ENCODE peak calls at places on chromosomes 13 and 19, in five cellular contexts. N is WERI-Rb-1, Z is GM23248, J is fibroblast of lung, X is aorta. B is an unnamed sample.
A peak's percentile ranks its signal among the peaks of the same experiment; 100 is the strongest.

GRCh38 chr13:23159587-23160240 is 21.1 kb upstream of the SGCG start:
- DNase-seq in X (peak; percentile 78), Z (peak; percentile 29), N (no peak), J (no peak), B (no peak)

GRCh38 chr13:75946746-75947397 is 310.7 kb downstream of the LMO7 start:
- DNase-seq in N (no peak), Z (no peak), X (no peak), J (no peak), B (no peak)

GRCh38 chr19:42191855-42192254 is 25.6 kb downstream of the DEDD2 start:
- DNase-seq in X (no peak), Z (peak; percentile 85), J (peak; percentile 70), N (no peak), B (no peak)

GRCh38 chr19:7988307-7988706 is 17.1 kb downstream of the ELAVL1 start:
- DNase-seq in Z (peak; percentile 42), N (no peak), X (no peak), J (no peak), B (no peak)

GRCh38 chr19:55484571-55485438 is at the start of gene NAT14:
- DNase-seq in X (peak; percentile 89), J (peak; percentile 62), Z (peak; percentile 77), N (peak; percentile 77), B (peak; percentile 67)

GRCh38 chr19:19170053-19170945 is at the start of gene MEF2B:
- DNase-seq in X (peak; percentile 90), J (peak; percentile 59), N (peak; percentile 89), Z (peak; percentile 73), B (peak; percentile 85)

GRCh38 chr13:76872686-76873085 is 13.5 kb downstream of the KCTD12 start:
- DNase-seq in J (no peak), N (no peak), X (no peak), Z (no peak), B (no peak)

GRCh38 chr13:49649963-49650312 is 21.6 kb downstream of the ARL11 start:
- DNase-seq in J (no peak), X (no peak), N (no peak), Z (no peak), B (no peak)

GRCh38 chr13:94656766-94657165 is 55.1 kb downstream of the GPR180 start:
- DNase-seq in J (peak; percentile 96), N (no peak), X (no peak), Z (peak; percentile 93), B (no peak)

GRCh38 chr13:101211261-101211660 is 205.0 kb downstream of the NALCN start:
- DNase-seq in Z (peak; percentile 71), X (no peak), J (peak; percentile 59), N (no peak), B (no peak)

GRCh38 chr19:7986321-7987083 is 18.9 kb downstream of the ELAVL1 start:
- DNase-seq in Z (peak; percentile 79), J (peak; percentile 75), N (no peak), X (no peak), B (no peak)

GRCh38 chr13:81686877-81687276 is 1346.0 kb upstream of the SPRY2 start:
- DNase-seq in J (peak; percentile 1), N (no peak), X (no peak), Z (no peak), B (no peak)

GRCh38 chr19:40163541-40164129 is 27.6 kb upstream of the MAP3K10 start:
- DNase-seq in N (no peak), Z (no peak), X (no peak), J (no peak), B (no peak)

GRCh38 chr13:109941951-109942350 is 155.6 kb upstream of the IRS2 start:
- DNase-seq in Z (peak; percentile 82), J (peak; percentile 13), N (no peak), X (no peak), B (peak; percentile 58)

GRCh38 chr19:12641456-12641855 is 25.1 kb downstream of the MAN2B1 start:
- DNase-seq in Z (no peak), N (no peak), J (no peak), X (peak; percentile 52), B (no peak)

GRCh38 chr19:41479757-41480191 is 36.8 kb downstream of the ERICH4 start:
- DNase-seq in X (peak; percentile 77), N (no peak), J (no peak), Z (no peak), B (peak; percentile 82)

GRCh38 chr19:2722541-2723344 is 1.6 kb upstream of the DIRAS1 start:
- DNase-seq in J (peak; percentile 82), N (no peak), Z (peak; percentile 96), X (peak; percentile 94), B (peak; percentile 79)

GRCh38 chr13:29718694-29719093 is 123.2 kb upstream of the SLC7A1 start:
- DNase-seq in Z (peak; percentile 53), N (no peak), J (no peak), X (no peak), B (no peak)

GRCh38 chr19:47145639-47146486 is 15.2 kb downstream of the SAE1 start:
- DNase-seq in Z (no peak), N (no peak), J (no peak), X (no peak), B (no peak)

GRCh38 chr19:31338069-31338767 is 11.0 kb downstream of the TSHZ3 start:
- DNase-seq in J (peak; percentile 60), N (peak; percentile 78), Z (peak; percentile 55), X (no peak), B (peak; percentile 45)

GRCh38 chr13:76828316-76828741 is 57.9 kb downstream of the KCTD12 start:
- DNase-seq in X (no peak), N (no peak), J (no peak), Z (peak; percentile 71), B (no peak)

GRCh38 chr13:75739244-75739868 is 103.2 kb downstream of the LMO7 start:
- DNase-seq in X (no peak), Z (peak; percentile 57), J (peak; percentile 41), N (no peak), B (no peak)

GRCh38 chr19:41849067-41849466 is 4.2 kb downstream of the DMRTC2 start:
- DNase-seq in X (no peak), J (no peak), N (no peak), Z (no peak), B (no peak)

GRCh38 chr19:18670313-18670712 is 13.2 kb upstream of the CRTC1 start:
- DNase-seq in X (no peak), J (no peak), N (no peak), Z (no peak), B (no peak)

GRCh38 chr13:21164631-21165030 is 11.7 kb downstream of the SKA3 start:
- DNase-seq in N (no peak), Z (peak; percentile 13), J (peak; percentile 15), X (no peak), B (no peak)

GRCh38 chr13:24680258-24680920 is at the start of gene ATP12A:
- DNase-seq in X (no peak), J (no peak), N (peak; percentile 58), Z (peak; percentile 52), B (no peak)

GRCh38 chr19:50909240-50910070 is 1.7 kb downstream of the KLK4 start:
- DNase-seq in Z (peak; percentile 58), X (no peak), J (no peak), N (peak; percentile 11), B (peak; percentile 33)
- H3K4me3 ChIP-seq in Z (no peak overlapping the region), X (no peak overlapping the region), J (no peak overlapping the region), N (no peak overlapping the region), B (no peak overlapping the region)

DNA sequence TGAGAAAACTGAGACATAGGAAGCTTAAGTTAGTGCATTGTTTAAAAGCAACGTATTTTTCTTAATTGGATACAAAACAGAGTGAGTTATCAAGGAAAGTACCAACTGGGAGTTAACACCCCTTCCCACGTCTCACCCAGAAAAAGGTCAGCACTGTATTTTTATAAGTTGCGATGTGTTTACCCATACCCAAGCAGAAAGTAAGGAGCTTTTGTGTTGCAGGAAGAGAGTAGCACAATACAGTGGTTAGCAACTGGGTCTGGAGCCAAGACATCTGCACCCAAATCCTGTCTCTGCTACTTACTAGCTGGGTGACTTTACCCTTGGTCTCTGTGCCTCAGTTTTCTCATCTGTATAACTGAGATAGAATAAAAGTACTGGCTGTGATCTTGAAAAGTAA is 34.3 kb downstream of the FAM216B start:
- DNase-seq in J (peak; percentile 35), Z (no peak), X (no peak), N (no peak), B (no peak)
- H3K4me3 ChIP-seq in J (no peak overlapping the region), Z (no peak overlapping the region), X (no peak overlapping the region), N (no peak overlapping the region), B (no peak overlapping the region)

GRCh38 chr19:58518261-58519086 is 1.1 kb downstream of the ZBTB45 start:
- DNase-seq in N (no peak), X (no peak), Z (peak; percentile 30), J (no peak), B (peak; percentile 72)

GRCh38 chr19:58519087-58519354 is 589 bp downstream of the ZBTB45 start:
- DNase-seq in X (no peak), J (peak; percentile 72), Z (peak; percentile 91), N (peak; percentile 84), B (peak; percentile 85)

GRCh38 chr19:58516964-58517833 is 2.4 kb downstream of the ZBTB45 start:
- DNase-seq in Z (no peak), J (no peak), N (no peak), X (no peak), B (no peak)

GRCh38 chr19:58520257-58520599 is 618 bp upstream of the ZBTB45 start:
- DNase-seq in J (no peak), N (no peak), X (no peak), Z (no peak), B (no peak)

DNA sequence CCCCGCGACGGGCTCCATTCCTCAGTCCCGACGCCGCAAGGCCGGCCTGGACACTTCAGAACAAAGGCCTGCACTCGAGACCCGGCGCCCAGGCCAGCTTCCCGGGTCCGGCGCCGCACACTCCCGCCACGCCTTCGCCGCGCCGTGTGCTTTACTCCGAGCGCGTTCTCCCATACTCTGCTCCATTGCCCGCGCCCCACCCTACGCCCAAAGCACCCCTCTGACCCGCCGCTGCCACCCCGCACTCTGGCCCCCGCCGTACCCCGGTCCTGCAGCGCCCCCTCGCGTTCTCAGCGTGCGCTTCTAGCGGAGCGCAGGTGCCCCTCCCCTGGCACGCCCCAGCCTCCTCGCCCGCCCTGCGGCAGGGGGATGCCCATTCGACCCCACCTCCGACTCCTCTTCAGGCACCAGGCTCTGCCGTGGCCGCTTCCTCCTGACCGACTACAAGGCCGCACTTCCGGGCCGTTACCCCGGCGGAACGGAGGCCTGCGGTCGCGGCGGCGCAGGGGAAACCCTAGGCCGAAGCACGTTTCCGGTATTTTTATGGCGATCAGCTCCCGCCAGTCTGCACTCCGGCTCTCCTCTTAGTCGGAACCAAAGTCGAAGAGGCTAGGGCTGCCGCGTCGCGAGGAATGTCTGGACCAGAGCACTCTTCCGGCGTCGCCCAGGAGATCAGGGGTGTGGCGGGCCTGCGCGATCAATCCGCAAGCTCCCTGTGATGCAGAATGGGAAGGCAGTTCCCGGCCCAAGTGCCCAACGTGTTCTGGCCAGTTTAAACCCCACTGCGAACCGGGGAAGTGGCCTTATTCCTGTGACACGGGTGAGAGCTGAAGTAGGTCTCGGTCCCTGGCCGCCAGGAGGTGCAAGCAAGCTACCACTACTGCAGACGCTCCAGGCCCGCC is at the start of gene ZBTB45:
- DNase-seq in X (peak; percentile 95), N (peak; percentile 94), J (peak; percentile 97), Z (peak; percentile 98), B (peak; percentile 98)
- H3K4me3 ChIP-seq in X (peak within 1 kb of the TSS; percentile 50), N (peak within 1 kb of the TSS; percentile 54), J (peak within 1 kb of the TSS; percentile 83), Z (peak within 1 kb of the TSS; percentile 94), B (peak within 1 kb of the TSS; percentile 83)

GRCh38 chr19:49147923-49148682 is 7.1 kb downstream of the HRC start:
- DNase-seq in Z (no peak), X (no peak), J (no peak), N (no peak), B (no peak)

GRCh38 chr19:49145485-49146407 is 9.4 kb downstream of the HRC start:
- DNase-seq in N (peak; percentile 79), Z (peak; percentile 76), X (peak; percentile 94), J (peak; percentile 75), B (peak; percentile 78)

GRCh38 chr19:49141352-49141751 is 13.8 kb downstream of the HRC start:
- DNase-seq in Z (no peak), J (no peak), N (no peak), X (no peak), B (no peak)

GRCh38 chr19:49140951-49141350 is 14.2 kb downstream of the HRC start:
- DNase-seq in N (no peak), J (no peak), X (no peak), Z (no peak), B (no peak)

GRCh38 chr19:49142866-49143335 is 12.3 kb downstream of the HRC start:
- DNase-seq in N (peak; percentile 45), Z (peak; percentile 96), J (peak; percentile 91), X (peak; percentile 96), B (no peak)
- H3K4me3 ChIP-seq in N (no peak overlapping the region), Z (peak overlapping the region; percentile 82), J (peak overlapping the region; percentile 76), X (peak overlapping the region; percentile 28), B (no peak overlapping the region)

B was measured in NB4.